ENCODE peak calls at places on chromosome X, in four cellular contexts. One of them, this sample, is unnamed.

GRCh38 chrX:135516376-135516775 is 4.1 kb upstream of the INTS6L start:
- DNase-seq in HepG2: no peak
- DNase-seq in GM12878: no peak
- DNase-seq in K562: peak
- DNase-seq in this sample: peak

GRCh38 chrX:110698696-110699095 is 96.9 kb downstream of the CHRDL1 start:
- DNase-seq in HepG2: no peak
- DNase-seq in GM12878: no peak
- DNase-seq in K562: no peak
- DNase-seq in this sample: no peak

GRCh38 chrX:108735680-108736508 is 469 bp downstream of the IRS4 start:
- DNase-seq in HepG2: no peak
- DNase-seq in GM12878: no peak
- DNase-seq in K562: no peak
- DNase-seq in this sample: no peak

GRCh38 chrX:119398974-119399771 is at the start of gene SLC25A43:
- DNase-seq in HepG2: no peak
- DNase-seq in GM12878: no peak
- DNase-seq in K562: peak
- DNase-seq in this sample: peak

GRCh38 chrX:15511563-15511962 is 11.0 kb downstream of the BMX start:
- DNase-seq in HepG2: peak
- DNase-seq in GM12878: no peak
- DNase-seq in K562: no peak
- DNase-seq in this sample: no peak

GRCh38 chrX:2974946-2975345 is 31.4 kb upstream of the ARSH start:
- DNase-seq in HepG2: no peak
- DNase-seq in GM12878: no peak
- DNase-seq in K562: no peak
- DNase-seq in this sample: no peak

GRCh38 chrX:40734956-40735317 is 405 bp downstream of the MED14 start:
- DNase-seq in HepG2: no peak
- DNase-seq in GM12878: no peak
- DNase-seq in K562: peak
- DNase-seq in this sample: no peak

GRCh38 chrX:71989768-71990167 is 79.1 kb downstream of the NHSL2 start:
- DNase-seq in HepG2: no peak
- DNase-seq in GM12878: no peak
- DNase-seq in K562: no peak
- DNase-seq in this sample: no peak

GRCh38 chrX:70664726-70665125 is 220.1 kb downstream of the DLG3 start:
- DNase-seq in HepG2: peak
- DNase-seq in GM12878: no peak
- DNase-seq in K562: peak
- DNase-seq in this sample: peak

GRCh38 chrX:15882704-15883539 is 28.3 kb upstream of the AP1S2 start:
- DNase-seq in HepG2: no peak
- DNase-seq in GM12878: peak
- DNase-seq in K562: peak
- DNase-seq in this sample: no peak

GRCh38 chrX:2501246-2502102 is 698 bp upstream of the DHRSX start:
- DNase-seq in HepG2: no peak
- DNase-seq in GM12878: no peak
- DNase-seq in K562: no peak
- DNase-seq in this sample: no peak

GRCh38 chrX:48083212-48083611 is 11.8 kb upstream of the ZNF630 start:
- DNase-seq in HepG2: peak
- DNase-seq in GM12878: no peak
- DNase-seq in K562: peak
- DNase-seq in this sample: peak

GRCh38 chrX:25810202-25810601 is 327.9 kb upstream of the MAGEB18 start:
- DNase-seq in HepG2: no peak
- DNase-seq in GM12878: no peak
- DNase-seq in K562: no peak
- DNase-seq in this sample: no peak

GRCh38 chrX:115892787-115893671 is 277.5 kb upstream of the AGTR2 start:
- DNase-seq in HepG2: peak
- DNase-seq in GM12878: peak
- DNase-seq in K562: peak
- DNase-seq in this sample: peak

GRCh38 chrX:88853925-88854324 is 106.9 kb downstream of the CPXCR1 start:
- DNase-seq in HepG2: no peak
- DNase-seq in GM12878: no peak
- DNase-seq in K562: no peak
- DNase-seq in this sample: no peak

GRCh38 chrX:40773809-40774208 is 38.5 kb upstream of the MED14 start:
- DNase-seq in HepG2: no peak
- DNase-seq in GM12878: no peak
- DNase-seq in K562: no peak
- DNase-seq in this sample: no peak

GRCh38 chrX:74232859-74233258 is 71.1 kb upstream of the ZCCHC13 start:
- DNase-seq in HepG2: peak
- DNase-seq in GM12878: no peak
- DNase-seq in K562: peak
- DNase-seq in this sample: peak

GRCh38 chrX:43559643-43560042 is 96.5 kb upstream of the MAOA start:
- DNase-seq in HepG2: peak
- DNase-seq in GM12878: no peak
- DNase-seq in K562: peak
- DNase-seq in this sample: peak

GRCh38 chrX:153061732-153062131 is 5.5 kb downstream of the PNMA3 start:
- DNase-seq in HepG2: no peak
- DNase-seq in GM12878: no peak
- DNase-seq in K562: no peak
- DNase-seq in this sample: no peak

GRCh38 chrX:153004780-153005179 is 10.9 kb upstream of the PNMA5 start:
- DNase-seq in HepG2: no peak
- DNase-seq in GM12878: no peak
- DNase-seq in K562: no peak
- DNase-seq in this sample: no peak

DNA sequence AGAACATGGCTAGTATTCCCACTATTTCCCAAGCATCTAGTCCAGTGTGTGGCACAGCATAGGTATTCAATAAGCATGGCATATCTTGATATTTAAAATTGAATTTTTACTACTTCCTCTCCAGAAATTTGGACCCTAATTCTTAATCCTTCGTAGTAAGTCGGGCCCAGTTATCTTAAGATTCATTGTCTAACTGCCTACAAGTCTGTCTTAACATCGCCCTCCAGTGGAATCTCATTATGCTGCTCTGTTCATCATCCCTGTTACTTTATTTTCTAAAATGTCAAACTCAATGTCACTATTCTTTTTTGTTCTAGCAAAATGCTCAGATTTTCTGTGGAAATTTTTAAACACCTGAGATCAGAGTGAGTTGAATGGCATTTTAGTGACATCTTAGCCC is 606.2 kb downstream of the KLHL13 start:
- DNase-seq in HepG2: no peak
- DNase-seq in GM12878: no peak
- DNase-seq in K562: no peak
- DNase-seq in this sample: no peak
- TF ChIP-seq TARDBP in HepG2: no peak
- TF ChIP-seq TARDBP in GM12878: no peak
- TF ChIP-seq TARDBP in K562: no peak
- TF ChIP-seq TARDBP in this sample: no peak

GRCh38 chrX:150258463-150259430 is 104.4 kb upstream of the MAMLD1 start:
- DNase-seq in HepG2: no peak
- DNase-seq in GM12878: no peak
- DNase-seq in K562: no peak
- DNase-seq in this sample: no peak
- TF ChIP-seq TARDBP in HepG2: no peak
- TF ChIP-seq TARDBP in GM12878: no peak
- TF ChIP-seq TARDBP in K562: no peak
- TF ChIP-seq TARDBP in this sample: no peak

GRCh38 chrX:21993265-21993664 is 38.9 kb upstream of the PHEX start:
- DNase-seq in HepG2: no peak
- DNase-seq in GM12878: peak
- DNase-seq in K562: peak
- DNase-seq in this sample: no peak
- TF ChIP-seq TARDBP in HepG2: no peak
- TF ChIP-seq TARDBP in GM12878: no peak
- TF ChIP-seq TARDBP in K562: no peak
- TF ChIP-seq TARDBP in this sample: no peak

GRCh38 chrX:55056820-55057690 is 17.8 kb upstream of the PAGE2B start:
- DNase-seq in HepG2: no peak
- DNase-seq in GM12878: no peak
- DNase-seq in K562: peak
- DNase-seq in this sample: no peak

DNA sequence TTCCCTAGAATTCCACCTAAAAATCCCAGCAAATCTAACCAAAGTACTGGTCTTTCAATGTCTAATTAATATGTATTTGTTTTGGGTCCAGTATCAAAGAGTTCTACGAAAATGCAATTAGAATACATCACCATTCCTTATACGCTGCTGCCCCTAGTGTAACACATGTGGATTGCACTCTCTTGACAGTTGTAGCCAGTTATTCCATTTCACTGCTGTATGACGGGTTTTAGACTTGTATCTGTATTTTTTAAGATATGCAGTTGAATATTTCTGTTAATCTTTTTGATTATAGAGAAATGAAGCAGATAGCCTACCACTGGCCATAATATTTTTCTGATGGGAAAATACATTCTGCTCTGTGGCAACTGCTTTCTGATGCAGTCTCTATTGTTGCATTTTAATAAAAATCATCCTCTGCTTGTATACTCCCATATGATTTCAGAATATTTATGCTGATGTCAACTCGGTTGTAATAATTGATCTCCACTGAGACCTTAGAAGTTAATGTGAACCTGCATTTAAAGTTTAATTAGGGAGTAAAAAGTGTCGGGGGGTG is 17.1 kb upstream of the PAGE2B start:
- DNase-seq in HepG2: peak
- DNase-seq in GM12878: no peak
- DNase-seq in K562: peak
- DNase-seq in this sample: peak
- TF ChIP-seq TARDBP in HepG2: no peak
- TF ChIP-seq TARDBP in GM12878: no peak
- TF ChIP-seq TARDBP in K562: no peak
- TF ChIP-seq TARDBP in this sample: no peak

GRCh38 chrX:149131780-149132179 is 373.3 kb downstream of the IDS start:
- DNase-seq in HepG2: no peak
- DNase-seq in GM12878: no peak
- DNase-seq in K562: no peak
- DNase-seq in this sample: no peak
- TF ChIP-seq TARDBP in HepG2: no peak
- TF ChIP-seq TARDBP in GM12878: no peak
- TF ChIP-seq TARDBP in K562: no peak
- TF ChIP-seq TARDBP in this sample: no peak

DNA sequence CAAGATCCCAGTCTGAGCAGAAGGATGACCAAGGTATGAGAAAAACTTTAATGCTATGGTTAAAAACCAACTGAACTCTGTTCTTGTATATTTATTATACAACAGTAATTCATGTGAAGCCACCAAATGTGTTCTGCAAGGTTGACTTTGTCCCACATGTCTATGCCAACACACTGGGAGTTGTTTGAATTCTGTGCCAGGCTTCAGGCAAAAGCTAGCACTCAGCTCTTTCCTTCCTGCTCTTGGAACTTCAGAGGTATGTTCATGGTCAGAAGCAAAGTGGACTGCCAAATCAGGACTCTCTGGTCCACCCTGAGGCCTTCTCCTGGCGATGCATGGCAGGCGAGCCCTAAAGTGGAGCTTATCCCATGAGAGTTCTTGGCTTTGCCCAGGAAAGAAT is 205.6 kb upstream of the AR start:
- DNase-seq in HepG2: no peak
- DNase-seq in GM12878: no peak
- DNase-seq in K562: no peak
- DNase-seq in this sample: no peak
- TF ChIP-seq TARDBP in HepG2: no peak
- TF ChIP-seq TARDBP in GM12878: no peak
- TF ChIP-seq TARDBP in K562: no peak
- TF ChIP-seq TARDBP in this sample: no peak

GRCh38 chrX:19846995-19847790 is 40.2 kb downstream of the SH3KBP1 start:
- DNase-seq in HepG2: no peak
- DNase-seq in GM12878: no peak
- DNase-seq in K562: peak
- DNase-seq in this sample: no peak
- TF ChIP-seq TARDBP in HepG2: no peak
- TF ChIP-seq TARDBP in GM12878: no peak
- TF ChIP-seq TARDBP in K562: no peak
- TF ChIP-seq TARDBP in this sample: no peak

GRCh38 chrX:39602226-39602625 is 495.5 kb downstream of the BCOR start:
- DNase-seq in HepG2: no peak
- DNase-seq in GM12878: no peak
- DNase-seq in K562: no peak
- DNase-seq in this sample: no peak
- TF ChIP-seq TARDBP in HepG2: no peak
- TF ChIP-seq TARDBP in GM12878: no peak
- TF ChIP-seq TARDBP in K562: no peak
- TF ChIP-seq TARDBP in this sample: no peak

DNA sequence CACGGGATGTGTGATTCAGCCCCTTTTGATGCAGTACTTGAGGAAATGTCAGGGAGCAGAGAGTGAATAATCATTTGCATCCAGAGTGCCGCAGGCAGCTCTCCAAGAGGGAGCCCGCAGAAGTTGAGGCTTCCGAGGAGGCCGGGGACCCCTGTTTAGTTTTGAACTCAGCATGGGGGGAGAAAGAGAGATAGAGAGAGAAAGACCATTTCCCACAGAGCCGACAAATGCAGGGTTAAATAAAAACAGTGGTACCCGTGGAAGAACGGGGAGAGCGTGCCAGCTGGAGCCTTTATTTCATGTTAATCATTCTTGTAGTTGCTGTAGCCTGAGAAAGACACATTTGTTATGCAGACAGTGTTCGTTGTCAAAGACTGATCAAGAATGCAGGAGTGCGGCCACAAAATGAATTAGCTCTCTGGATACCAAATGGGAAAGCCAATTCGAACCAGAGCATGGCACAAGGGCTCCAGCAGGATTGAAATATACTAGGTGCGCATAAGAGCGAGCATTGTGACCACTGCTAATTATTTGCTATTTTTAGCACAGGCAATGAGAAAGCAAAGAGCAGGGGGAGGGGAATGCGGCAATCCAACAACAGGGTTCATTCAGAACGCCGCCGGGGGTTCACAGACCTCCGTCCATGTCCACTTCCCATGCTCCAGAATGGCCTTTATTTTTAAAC is 243.8 kb upstream of the VCX3A start:
- DNase-seq in HepG2: no peak
- DNase-seq in GM12878: no peak
- DNase-seq in K562: no peak
- DNase-seq in this sample: no peak
- TF ChIP-seq TARDBP in HepG2: no peak
- TF ChIP-seq TARDBP in GM12878: no peak
- TF ChIP-seq TARDBP in K562: no peak
- TF ChIP-seq TARDBP in this sample: no peak